ENCODE peak calls at places on chromosomes 5 and 9, in six cellular contexts. G is psoas muscle; U is CD8-positive, alpha-beta T cell; Z is sigmoid colon; S is stomach; Y is endodermal cell. T is an unnamed sample.

GRCh38 chr9:89666950-89667349 is 62.1 kb downstream of the GADD45G start:
- DNase-seq in G (no peak), U (no peak), Z (no peak), S (no peak), Y (no peak), T (no peak)

GRCh38 chr5:155147222-155147621 is 133.7 kb downstream of the KIF4B start:
- DNase-seq in G (no peak), U (no peak), Z (no peak), S (no peak), Y (no peak), T (no peak)

GRCh38 chr9:20563917-20564316 is 58.4 kb downstream of the MLLT3 start:
- DNase-seq in G (no peak), U (no peak), Z (no peak), S (no peak), Y (no peak), T (no peak)

GRCh38 chr5:56615750-56616149 is 199.6 kb upstream of the MAP3K1 start:
- DNase-seq in G (no peak), U (no peak), Z (no peak), S (no peak), Y (no peak), T (no peak)

GRCh38 chr9:131799177-131799823 is 59.4 kb upstream of the RAPGEF1 start:
- DNase-seq in G (peak; percentile 43), U (peak; percentile 32), Z (no peak), S (peak; percentile 47), Y (peak; percentile 93), T (no peak)

GRCh38 chr9:118809160-118809625 is 560.0 kb downstream of the BRINP1 start:
- DNase-seq in G (no peak), U (no peak), Z (no peak), S (no peak), Y (peak; percentile 83), T (no peak)

GRCh38 chr5:120465281-120465961 is 1.3 kb downstream of the PRR16 start:
- DNase-seq in G (peak; percentile 39), U (no peak), Z (peak; percentile 78), S (no peak), Y (peak; percentile 90), T (peak; percentile 33)

GRCh38 chr5:34550255-34550654 is 105.9 kb upstream of the RAI14 start:
- DNase-seq in G (no peak), U (no peak), Z (no peak), S (no peak), Y (no peak), T (no peak)

GRCh38 chr9:108634164-108634563 is 221.6 kb downstream of the ACTL7B start:
- DNase-seq in G (no peak), U (no peak), Z (no peak), S (peak; percentile 27), Y (no peak), T (peak; percentile 45)

GRCh38 chr5:96113170-96113939 is 151.7 kb upstream of the ELL2 start:
- DNase-seq in G (no peak), U (no peak), Z (no peak), S (peak; percentile 46), Y (no peak), T (no peak)

GRCh38 chr5:68883441-68883840 is 210.4 kb upstream of the SLC30A5 start:
- DNase-seq in G (no peak), U (no peak), Z (no peak), S (no peak), Y (peak; percentile 53), T (no peak)

GRCh38 chr5:173317091-173317685 is 11.0 kb downstream of the STC2 start:
- DNase-seq in G (no peak), U (no peak), Z (no peak), S (no peak), Y (no peak), T (no peak)

GRCh38 chr5:173316463-173317020 is 11.7 kb downstream of the STC2 start:
- DNase-seq in G (no peak), U (no peak), Z (no peak), S (no peak), Y (no peak), T (no peak)

GRCh38 chr5:173314166-173314952 is 13.9 kb downstream of the STC2 start:
- DNase-seq in G (no peak), U (no peak), Z (no peak), S (no peak), Y (peak; percentile 37), T (no peak)

GRCh38 chr5:173317852-173318251 is 10.4 kb downstream of the STC2 start:
- DNase-seq in G (no peak), U (no peak), Z (no peak), S (no peak), Y (no peak), T (no peak)

GRCh38 chr5:173315495-173316352 is 12.5 kb downstream of the STC2 start:
- DNase-seq in G (no peak), U (no peak), Z (peak; percentile 86), S (no peak), Y (peak; percentile 58), T (no peak)
- H3K27ac ChIP-seq in G (peak overlapping the region; percentile 6), U (no peak overlapping the region), Z (peak overlapping the region; percentile 59), S (peak overlapping the region; percentile 60), Y (peak overlapping the region; percentile 55), T (no peak overlapping the region)

GRCh38 chr9:12716823-12717222 is 23.6 kb downstream of the TYRP1 start:
- DNase-seq in G (no peak), U (no peak), Z (no peak), S (no peak), Y (no peak), T (no peak)
- TF ChIP-seq CTCF in G (peak; percentile 21), U (no peak), Z (no peak), S (no peak), Y (no peak), T (no peak)

GRCh38 chr9:138122676-138123075 is 245.1 kb downstream of the CACNA1B start:
- DNase-seq in G (no peak), U (no peak), Z (no peak), S (no peak), Y (no peak), T (no peak)

GRCh38 chr9:138122201-138122600 is 244.6 kb downstream of the CACNA1B start:
- DNase-seq in G (no peak), U (no peak), Z (no peak), S (no peak), Y (no peak), T (no peak)

GRCh38 chr9:138121438-138122050 is 244.0 kb downstream of the CACNA1B start:
- DNase-seq in G (no peak), U (no peak), Z (no peak), S (no peak), Y (no peak), T (no peak)

GRCh38 chr9:138120511-138121437 is 243.2 kb downstream of the CACNA1B start:
- DNase-seq in G (no peak), U (no peak), Z (no peak), S (no peak), Y (no peak), T (no peak)

DNA sequence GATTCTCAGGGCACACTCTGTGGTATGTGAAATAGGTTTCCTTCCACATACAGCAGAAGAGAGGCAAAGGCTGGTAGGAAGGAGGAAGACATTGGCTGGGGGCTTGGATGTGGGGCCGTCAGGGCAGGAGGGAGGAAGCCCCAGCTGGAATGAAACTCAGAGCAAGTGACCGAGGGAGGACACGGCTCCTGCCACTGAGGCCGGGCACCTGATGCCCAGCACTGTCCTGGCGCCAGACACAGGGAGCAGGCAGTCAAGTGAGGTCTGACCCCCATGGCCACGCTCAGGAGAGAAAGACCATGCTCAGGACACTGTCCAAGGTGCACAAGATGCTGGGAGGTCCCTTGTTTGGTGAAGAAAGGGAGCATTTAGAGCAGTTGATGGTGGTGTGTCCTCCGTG is 245.5 kb downstream of the CACNA1B start:
- DNase-seq in G (no peak), U (no peak), Z (no peak), S (no peak), Y (no peak), T (no peak)
- H3K9me3 ChIP-seq in G (no peaks in the 10 kb centered on the region), U (no peaks in the 10 kb centered on the region), Z (no peaks in the 10 kb centered on the region), S (no peaks in the 10 kb centered on the region), Y (peaks cover 33% of the 10 kb centered on the region), T (no peaks in the 10 kb centered on the region)

GRCh38 chr5:87113848-87114247 is 153.8 kb upstream of the RASA1 start:
- DNase-seq in G (no peak), U (no peak), Z (no peak), S (no peak), Y (no peak), T (no peak)
- H3K27ac ChIP-seq in G (no peak overlapping the region), U (no peak overlapping the region), Z (no peak overlapping the region), S (no peak overlapping the region), Y (no peak overlapping the region), T (no peak overlapping the region)

DNA sequence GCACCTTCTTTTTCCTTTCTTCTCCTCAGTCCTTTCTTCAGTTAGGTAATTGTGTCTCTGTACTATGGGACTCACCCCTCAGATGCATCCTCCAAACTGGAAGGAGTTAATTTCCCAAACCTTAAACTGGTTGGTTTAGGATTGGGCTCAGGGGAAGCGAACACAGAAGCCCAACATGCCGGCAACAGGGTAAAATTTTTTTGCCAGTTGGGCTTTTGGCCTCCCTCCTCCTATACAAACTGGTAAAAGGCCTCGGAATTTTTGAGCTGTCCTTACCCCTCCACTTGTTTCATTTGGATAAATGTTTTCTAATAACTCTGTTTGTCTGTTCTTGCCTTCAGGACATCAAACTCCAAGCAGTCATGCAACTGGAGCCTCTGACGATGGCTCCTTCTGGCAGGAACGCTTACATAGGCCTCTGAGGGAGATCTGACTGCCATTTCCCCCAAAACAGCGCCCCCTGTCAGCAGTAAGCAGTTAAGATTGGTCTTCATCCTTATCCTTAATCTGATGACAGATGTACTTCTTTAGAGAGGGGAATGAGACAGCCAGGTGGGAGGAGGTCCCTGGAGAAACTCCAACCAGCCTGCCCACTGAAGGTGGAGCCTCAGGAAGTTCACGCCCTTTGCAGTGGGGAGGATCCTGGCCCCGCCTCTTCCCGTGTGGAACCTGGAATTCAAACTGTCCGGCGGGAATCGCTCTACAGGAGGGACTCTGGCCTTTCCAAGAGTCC is 57.8 kb upstream of the SPINK5 start:
- DNase-seq in G (no peak), U (no peak), Z (no peak), S (no peak), Y (peak; percentile 81), T (peak; percentile 17)
- TF ChIP-seq CTCF in G (no peak), U (no peak), Z (no peak), S (no peak), Y (peak; percentile 72), T (peak; percentile 35)

DNA sequence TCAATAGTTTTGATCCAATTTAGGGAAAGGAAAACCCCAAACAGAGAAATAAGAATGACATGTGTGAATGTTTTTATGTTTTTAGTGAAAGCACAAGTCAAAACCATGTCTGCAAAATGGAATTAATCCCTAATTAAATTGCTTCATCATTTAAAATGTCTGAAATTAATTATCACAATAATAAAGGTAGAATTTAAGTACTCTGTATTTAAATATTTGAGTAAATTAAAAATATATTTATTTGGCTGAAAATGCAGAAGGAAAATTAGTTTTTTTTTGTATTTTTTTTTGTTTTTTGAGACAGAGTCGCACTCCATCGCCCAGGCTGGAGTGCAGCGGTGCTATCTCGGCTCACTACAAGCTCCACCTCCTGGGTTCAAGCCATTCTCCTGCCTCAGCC is 330.5 kb upstream of the EFNA5 start:
- DNase-seq in G (no peak), U (no peak), Z (no peak), S (no peak), Y (no peak), T (no peak)
- H3K9me3 ChIP-seq in G (no peaks in the 10 kb centered on the region), U (no peaks in the 10 kb centered on the region), Z (no peaks in the 10 kb centered on the region), S (no peaks in the 10 kb centered on the region), Y (no peaks in the 10 kb centered on the region), T (no peaks in the 10 kb centered on the region)

GRCh38 chr5:126403871-126404270 is 19.3 kb upstream of the GRAMD2B start:
- DNase-seq in G (no peak), U (no peak), Z (no peak), S (no peak), Y (no peak), T (no peak)
- H3K27ac ChIP-seq in G (no peak overlapping the region), U (no peak overlapping the region), Z (peak overlapping the region; percentile 62), S (no peak overlapping the region), Y (no peak overlapping the region), T (no peak overlapping the region)